ENCODE peak calls at places on chromosome 4, in five cellular contexts. M is stomach, C is endothelial cell of umbilical vein, U is HCT116, A is breast epithelium. Z is an unnamed sample. For H3K27me3, the result is how much of the 10 kb centered on the place peaks cover.

GRCh38 chr4:47749858-47750257 is 88.0 kb downstream of the CORIN start:
- DNase-seq in M (no peak), C (no peak), U (no peak), A (no peak), Z (no peak)

GRCh38 chr4:185011408-185011807 is 6.9 kb upstream of the HELT start:
- DNase-seq in M (no peak), C (no peak), U (peak), A (no peak), Z (no peak)

GRCh38 chr4:60683357-60683756 is 516.8 kb upstream of the ADGRL3 start:
- DNase-seq in M (no peak), C (no peak), U (no peak), A (no peak), Z (no peak)

GRCh38 chr4:83272900-83273299 is 11.7 kb downstream of the COQ2 start:
- DNase-seq in M (no peak), C (no peak), U (no peak), A (no peak), Z (no peak)

GRCh38 chr4:76206222-76206942 is 7.2 kb downstream of the SCARB2 start:
- DNase-seq in M (no peak), C (no peak), U (no peak), A (no peak), Z (no peak)

GRCh38 chr4:158314756-158315487 is 104.6 kb downstream of the TMEM144 start:
- DNase-seq in M (no peak), C (peak), U (no peak), A (no peak), Z (no peak)

GRCh38 chr4:154039435-154040061 is 250.7 kb upstream of the SFRP2 start:
- DNase-seq in M (no peak), C (no peak), U (no peak), A (no peak), Z (no peak)

GRCh38 chr4:38868055-38868965 is 704 bp downstream of the FAM114A1 start:
- DNase-seq in M (peak), C (peak), U (no peak), A (peak), Z (peak)

GRCh38 chr4:124631760-124632159 is 80.8 kb downstream of the ANKRD50 start:
- DNase-seq in M (peak), C (peak), U (peak), A (peak), Z (peak)

GRCh38 chr4:37802068-37802666 is 24.3 kb upstream of the PGM2 start:
- DNase-seq in M (peak), C (peak), U (peak), A (peak), Z (peak)

GRCh38 chr4:163688856-163689255 is 194.4 kb downstream of the TMA16 start:
- DNase-seq in M (no peak), C (no peak), U (no peak), A (no peak), Z (no peak)

GRCh38 chr4:152161676-152162330 is 374.1 kb downstream of the FBXW7 start:
- DNase-seq in M (no peak), C (peak), U (no peak), A (no peak), Z (no peak)

GRCh38 chr4:112145820-112146813 is 863 bp downstream of the FAM241A start:
- DNase-seq in M (peak), C (peak), U (no peak), A (peak), Z (peak)

GRCh38 chr4:155705664-155706063 is 39.0 kb downstream of the GUCY1A1 start:
- DNase-seq in M (no peak), C (peak), U (no peak), A (no peak), Z (no peak)

GRCh38 chr4:110631582-110632505 is 9.0 kb upstream of the PITX2 start:
- DNase-seq in M (peak), C (peak), U (peak), A (peak), Z (peak)

GRCh38 chr4:150215601-150216000 is 137.4 kb downstream of the DCLK2 start:
- DNase-seq in M (no peak), C (no peak), U (no peak), A (no peak), Z (no peak)

GRCh38 chr4:31651541-31651940 is 931.4 kb downstream of the PCDH7 start:
- DNase-seq in M (no peak), C (no peak), U (no peak), A (no peak), Z (no peak)

GRCh38 chr4:82913305-82913704 is 12.8 kb downstream of the THAP9 start:
- DNase-seq in M (no peak), C (no peak), U (no peak), A (no peak), Z (no peak)

GRCh38 chr4:39166177-39166576 is 16.2 kb upstream of the WDR19 start:
- DNase-seq in M (no peak), C (no peak), U (no peak), A (no peak), Z (no peak)

GRCh38 chr4:98745372-98745771 is 87.0 kb upstream of the TSPAN5 start:
- DNase-seq in M (no peak), C (no peak), U (no peak), A (no peak), Z (peak)

GRCh38 chr4:80307774-80308465 is 27.6 kb upstream of the CFAP299 start:
- DNase-seq in M (no peak), C (no peak), U (no peak), A (no peak), Z (no peak)

GRCh38 chr4:83552924-83553323 is 17.0 kb downstream of the GPAT3 start:
- DNase-seq in M (no peak), C (peak), U (no peak), A (no peak), Z (no peak)

GRCh38 chr4:156102411-156102810 is 148.7 kb upstream of the CTSO start:
- DNase-seq in M (no peak), C (no peak), U (no peak), A (no peak), Z (no peak)

GRCh38 chr4:168618577-168619265 is 121.9 kb downstream of the PALLD start:
- DNase-seq in M (no peak), C (no peak), U (peak), A (no peak), Z (no peak)

GRCh38 chr4:44479731-44480130 is 31.1 kb upstream of the KCTD8 start:
- DNase-seq in M (no peak), C (no peak), U (no peak), A (no peak), Z (no peak)

GRCh38 chr4:150591284-150591874 is 9.4 kb downstream of the MAB21L2 start:
- DNase-seq in M (no peak), C (no peak), U (no peak), A (no peak), Z (no peak)

GRCh38 chr4:16914208-16914607 is 15.8 kb upstream of the LDB2 start:
- DNase-seq in M (no peak), C (peak), U (no peak), A (no peak), Z (no peak)

GRCh38 chr4:24794916-24795665 is at the start of gene SOD3:
- DNase-seq in M (peak), C (peak), U (no peak), A (peak), Z (peak)
- TF ChIP-seq POLR2A in M (peak), C (no peak), U (no peak), A (no peak), Z (peak)

GRCh38 chr4:186192068-186192751 is 843 bp downstream of the CYP4V2 start:
- DNase-seq in M (peak), C (peak), U (no peak), A (peak), Z (peak)
- TF ChIP-seq POLR2AphosphoS5 in M (no peak), C (no peak), U (no peak), A (no peak), Z (peak)

GRCh38 chr4:212438-213174 is 88.3 kb downstream of the ZNF718 start:
- DNase-seq in M (peak), C (peak), U (no peak), A (peak), Z (peak)
- H3K27me3 ChIP-seq in M (under half), C (under half), U (under half), A (under half), Z (under half)

GRCh38 chr4:26792639-26793038 is 68.0 kb upstream of the STIM2 start:
- DNase-seq in M (no peak), C (no peak), U (no peak), A (no peak), Z (no peak)
- TF ChIP-seq POLR2A in M (no peak), C (no peak), U (no peak), A (no peak), Z (no peak)

DNA sequence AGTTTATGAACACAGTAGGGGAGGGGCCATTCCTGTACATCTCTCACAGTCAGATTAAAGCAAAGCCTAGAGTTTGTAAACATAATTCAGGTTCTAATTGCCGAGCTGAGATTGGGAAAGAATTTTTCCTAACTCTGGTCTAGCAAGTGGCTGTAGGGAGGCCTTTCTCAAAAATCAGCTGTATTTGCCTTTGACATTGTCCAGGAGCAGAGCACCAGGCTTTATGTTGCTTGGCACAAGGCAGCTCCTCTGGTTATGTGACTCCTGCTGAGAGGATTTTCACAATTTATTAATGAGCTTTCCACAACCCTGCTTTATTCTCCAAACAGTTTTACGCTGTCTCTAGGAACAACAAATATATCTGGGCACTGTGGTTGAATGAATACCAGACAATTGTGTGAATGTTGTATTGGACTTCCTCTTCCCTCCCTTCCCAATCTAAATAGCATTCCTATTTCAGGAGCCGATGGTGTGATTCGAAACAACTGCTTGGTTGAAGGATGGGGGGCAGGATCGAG is 14.9 kb downstream of the LSM6 start:
- DNase-seq in M (no peak), C (no peak), U (no peak), A (no peak), Z (no peak)
- TF ChIP-seq POLR2AphosphoS5 in M (peak), C (no peak), U (no peak), A (no peak), Z (no peak)

GRCh38 chr4:6005175-6005574 is 13.1 kb downstream of the C4orf50 start:
- DNase-seq in M (no peak), C (no peak), U (no peak), A (no peak), Z (no peak)

GRCh38 chr4:6009452-6009851 is 8.8 kb downstream of the C4orf50 start:
- DNase-seq in M (no peak), C (no peak), U (no peak), A (no peak), Z (no peak)

GRCh38 chr4:6008766-6009385 is 9.4 kb downstream of the C4orf50 start:
- DNase-seq in M (no peak), C (no peak), U (no peak), A (no peak), Z (no peak)

GRCh38 chr4:6010789-6011188 is 7.4 kb downstream of the C4orf50 start:
- DNase-seq in M (no peak), C (no peak), U (no peak), A (no peak), Z (no peak)

DNA sequence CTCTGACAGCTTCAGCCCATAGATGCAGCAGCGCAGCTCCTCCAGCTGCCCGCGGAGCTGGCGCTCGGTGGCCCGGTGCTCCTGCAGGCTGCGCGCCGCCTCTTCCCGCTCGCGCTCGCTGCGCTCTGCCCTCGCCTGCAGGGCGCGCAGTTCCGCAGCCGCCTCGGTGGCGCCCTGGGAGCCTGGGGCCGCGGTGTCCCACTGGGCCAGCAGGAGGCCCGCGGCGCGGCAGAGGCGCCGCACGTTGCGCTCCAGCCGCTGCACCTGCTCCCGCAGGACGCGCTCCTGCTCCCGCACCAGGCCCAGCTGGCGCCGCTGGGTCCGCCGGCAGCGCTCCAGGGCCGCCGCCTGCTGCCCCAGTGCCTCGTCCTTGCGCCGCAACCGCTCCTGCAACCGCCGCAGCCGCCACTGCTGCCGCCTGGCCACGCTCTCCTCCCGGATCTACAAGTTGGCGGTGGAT is 10.1 kb downstream of the C4orf50 start:
- DNase-seq in M (no peak), C (no peak), U (no peak), A (no peak), Z (no peak)
- H3K27me3 ChIP-seq in M (under half), C (under half), U (under half), A (half or more), Z (under half)

Z was measured in transverse colon.